ENCODE peak calls at places on chromosomes 6 and 20, in eight cellular contexts. F is MM.1S, I is HCT116, R is PC-3, Y is neural progenitor cell, D is GM23338, S is SK-N-SH, U is OCI-LY7. Z is an unnamed sample. For H3K36me3, the result is how much of the 10 kb centered on the place peaks cover.

GRCh38 chr20:62752181-62752670 is 43.6 kb downstream of the NTSR1 start:
- DNase-seq in F (no peak), I (no peak), R (no peak), Y (peak), D (peak), S (no peak), U (no peak), Z (no peak)

GRCh38 chr6:25413506-25413905 is 134.3 kb downstream of the CARMIL1 start:
- DNase-seq in F (no peak), I (no peak), R (no peak), Y (no peak), D (peak), S (no peak), U (peak), Z (no peak)

GRCh38 chr20:50710492-50711063 is 19.2 kb upstream of the RIPOR3 start:
- DNase-seq in F (no peak), I (no peak), R (peak), Y (no peak), D (no peak), S (no peak), U (no peak), Z (no peak)

GRCh38 chr20:35087355-35087754 is 5.3 kb downstream of the TRPC4AP start:
- DNase-seq in F (no peak), I (no peak), R (no peak), Y (no peak), D (no peak), S (no peak), U (no peak), Z (no peak)

GRCh38 chr6:1611572-1612385 is 2.1 kb downstream of the FOXC1 start:
- DNase-seq in F (no peak), I (no peak), R (peak), Y (peak), D (peak), S (no peak), U (no peak), Z (no peak)

GRCh38 chr6:132445201-132445951 is 44.1 kb upstream of the MOXD1 start:
- DNase-seq in F (no peak), I (no peak), R (peak), Y (no peak), D (peak), S (no peak), U (no peak), Z (no peak)

GRCh38 chr6:167341665-167342655 is 17.1 kb downstream of the TTLL2 start:
- DNase-seq in F (no peak), I (no peak), R (no peak), Y (no peak), D (no peak), S (no peak), U (no peak), Z (peak)

GRCh38 chr6:146915671-146916127 is 288.5 kb upstream of the STXBP5 start:
- DNase-seq in F (no peak), I (no peak), R (peak), Y (no peak), D (no peak), S (no peak), U (no peak), Z (no peak)

GRCh38 chr20:6583134-6583738 is 184.2 kb upstream of the BMP2 start:
- DNase-seq in F (peak), I (no peak), R (peak), Y (peak), D (peak), S (peak), U (peak), Z (peak)

GRCh38 chr20:19813839-19814238 is 55.8 kb downstream of the RIN2 start:
- DNase-seq in F (no peak), I (no peak), R (no peak), Y (no peak), D (no peak), S (no peak), U (no peak), Z (no peak)

GRCh38 chr20:2690718-2691117 is 1.9 kb upstream of the EBF4 start:
- DNase-seq in F (no peak), I (no peak), R (no peak), Y (no peak), D (no peak), S (no peak), U (no peak), Z (no peak)

GRCh38 chr6:82197784-82198183 is 49.8 kb downstream of the IBTK start:
- DNase-seq in F (no peak), I (no peak), R (no peak), Y (no peak), D (no peak), S (no peak), U (no peak), Z (no peak)

DNA sequence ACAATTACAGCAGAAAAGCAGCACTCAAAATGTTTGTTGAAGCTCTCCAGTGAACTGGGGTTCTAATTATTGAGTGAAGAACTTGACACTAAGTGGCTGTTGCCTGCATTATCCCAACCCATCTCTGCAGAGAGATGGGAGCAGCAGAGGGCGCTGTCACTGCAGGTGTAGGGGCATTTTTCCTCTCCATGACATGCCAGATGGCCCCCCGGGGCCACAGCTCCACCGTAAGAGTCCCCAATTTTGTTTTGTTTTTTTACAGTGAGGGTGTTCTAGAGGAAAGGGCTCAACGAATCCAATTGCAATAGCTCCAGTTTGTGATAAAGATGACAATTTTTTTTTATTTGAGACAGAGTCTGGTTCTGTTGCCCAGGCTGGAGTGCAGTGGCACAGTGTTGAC is 1.9 kb upstream of the FUCA2 start:
- DNase-seq in F (no peak), I (no peak), R (peak), Y (peak), D (peak), S (peak), U (no peak), Z (peak)
- TF ChIP-seq EZH2phosphoT487 in F (no peak), I (no peak), R (no peak), Y (no peak), D (no peak), S (no peak), U (no peak), Z (no peak)

GRCh38 chr20:38373231-38373867 is 27.1 kb downstream of the LBP start:
- DNase-seq in F (no peak), I (no peak), R (no peak), Y (no peak), D (no peak), S (no peak), U (no peak), Z (peak)

GRCh38 chr20:38373898-38374297 is 27.6 kb downstream of the LBP start:
- DNase-seq in F (no peak), I (no peak), R (no peak), Y (no peak), D (no peak), S (no peak), U (no peak), Z (no peak)

GRCh38 chr20:38372830-38373229 is 26.5 kb downstream of the LBP start:
- DNase-seq in F (no peak), I (no peak), R (no peak), Y (no peak), D (no peak), S (no peak), U (no peak), Z (no peak)

GRCh38 chr20:38369387-38369786 is 23.1 kb downstream of the LBP start:
- DNase-seq in F (no peak), I (peak), R (peak), Y (peak), D (peak), S (peak), U (peak), Z (no peak)
- H3K27ac ChIP-seq in F (no peak), I (no peak), R (no peak), Y (no peak), D (no peak), S (no peak), U (no peak), Z (no peak)

GRCh38 chr6:56474531-56474930 is 168.2 kb downstream of the DST start:
- DNase-seq in F (no peak), I (no peak), R (peak), Y (no peak), D (no peak), S (no peak), U (no peak), Z (no peak)

GRCh38 chr6:56475736-56476457 is 166.8 kb downstream of the DST start:
- DNase-seq in F (no peak), I (no peak), R (peak), Y (no peak), D (no peak), S (peak), U (no peak), Z (peak)

GRCh38 chr6:56478202-56478601 is 164.5 kb downstream of the DST start:
- DNase-seq in F (no peak), I (no peak), R (no peak), Y (no peak), D (no peak), S (no peak), U (no peak), Z (no peak)

GRCh38 chr6:56479381-56479780 is 163.3 kb downstream of the DST start:
- DNase-seq in F (no peak), I (no peak), R (no peak), Y (no peak), D (no peak), S (no peak), U (no peak), Z (no peak)

GRCh38 chr6:56477241-56477640 is 165.4 kb downstream of the DST start:
- DNase-seq in F (no peak), I (no peak), R (no peak), Y (no peak), D (no peak), S (no peak), U (no peak), Z (no peak)
- H3K36me3 ChIP-seq in F (under half), I (under half), R (under half), Y (under half), D (under half), S (half or more), U (under half), Z (under half)

GRCh38 chr20:57210911-57211280 is 55.5 kb downstream of the BMP7 start:
- DNase-seq in F (no peak), I (no peak), R (no peak), Y (no peak), D (no peak), S (no peak), U (no peak), Z (no peak)

GRCh38 chr20:57208198-57208597 is 58.2 kb downstream of the BMP7 start:
- DNase-seq in F (no peak), I (no peak), R (no peak), Y (no peak), D (no peak), S (no peak), U (no peak), Z (no peak)

GRCh38 chr20:57210054-57210910 is 56.2 kb downstream of the BMP7 start:
- DNase-seq in F (no peak), I (no peak), R (no peak), Y (no peak), D (no peak), S (no peak), U (no peak), Z (peak)

GRCh38 chr20:57211406-57211805 is 55.0 kb downstream of the BMP7 start:
- DNase-seq in F (no peak), I (no peak), R (no peak), Y (no peak), D (no peak), S (no peak), U (no peak), Z (no peak)

DNA sequence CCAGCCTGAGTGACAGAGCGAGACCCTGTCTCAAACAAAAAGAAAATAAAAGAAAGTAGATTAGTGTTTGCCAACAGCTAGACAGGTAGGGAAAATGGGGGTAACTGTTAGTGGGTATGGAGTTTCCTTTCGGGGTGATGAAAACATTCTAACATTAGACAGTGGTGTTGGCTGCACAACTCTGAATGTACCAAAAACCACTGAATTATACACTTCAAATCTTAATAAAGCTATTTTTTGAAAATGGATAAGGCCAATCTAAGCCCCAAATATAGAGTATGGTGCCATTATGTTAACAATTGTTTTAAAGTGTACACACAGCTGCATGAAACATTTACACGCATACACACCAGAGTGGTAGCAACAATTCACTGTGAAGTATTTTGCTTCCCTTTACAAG is 57.0 kb downstream of the BMP7 start:
- DNase-seq in F (no peak), I (no peak), R (no peak), Y (no peak), D (no peak), S (no peak), U (no peak), Z (no peak)
- TF ChIP-seq EZH2phosphoT487 in F (no peak), I (no peak), R (no peak), Y (no peak), D (no peak), S (no peak), U (no peak), Z (no peak)

GRCh38 chr6:138290563-138290962 is 72.3 kb upstream of the PBOV1 start:
- DNase-seq in F (no peak), I (no peak), R (no peak), Y (no peak), D (no peak), S (no peak), U (no peak), Z (no peak)

GRCh38 chr6:138285800-138286199 is 67.5 kb upstream of the PBOV1 start:
- DNase-seq in F (no peak), I (no peak), R (no peak), Y (peak), D (peak), S (no peak), U (no peak), Z (no peak)

GRCh38 chr6:138289739-138290138 is 71.4 kb upstream of the PBOV1 start:
- DNase-seq in F (peak), I (no peak), R (peak), Y (peak), D (peak), S (peak), U (peak), Z (peak)

GRCh38 chr6:138286698-138287097 is 68.4 kb upstream of the PBOV1 start:
- DNase-seq in F (no peak), I (no peak), R (no peak), Y (no peak), D (no peak), S (no peak), U (no peak), Z (no peak)

DNA sequence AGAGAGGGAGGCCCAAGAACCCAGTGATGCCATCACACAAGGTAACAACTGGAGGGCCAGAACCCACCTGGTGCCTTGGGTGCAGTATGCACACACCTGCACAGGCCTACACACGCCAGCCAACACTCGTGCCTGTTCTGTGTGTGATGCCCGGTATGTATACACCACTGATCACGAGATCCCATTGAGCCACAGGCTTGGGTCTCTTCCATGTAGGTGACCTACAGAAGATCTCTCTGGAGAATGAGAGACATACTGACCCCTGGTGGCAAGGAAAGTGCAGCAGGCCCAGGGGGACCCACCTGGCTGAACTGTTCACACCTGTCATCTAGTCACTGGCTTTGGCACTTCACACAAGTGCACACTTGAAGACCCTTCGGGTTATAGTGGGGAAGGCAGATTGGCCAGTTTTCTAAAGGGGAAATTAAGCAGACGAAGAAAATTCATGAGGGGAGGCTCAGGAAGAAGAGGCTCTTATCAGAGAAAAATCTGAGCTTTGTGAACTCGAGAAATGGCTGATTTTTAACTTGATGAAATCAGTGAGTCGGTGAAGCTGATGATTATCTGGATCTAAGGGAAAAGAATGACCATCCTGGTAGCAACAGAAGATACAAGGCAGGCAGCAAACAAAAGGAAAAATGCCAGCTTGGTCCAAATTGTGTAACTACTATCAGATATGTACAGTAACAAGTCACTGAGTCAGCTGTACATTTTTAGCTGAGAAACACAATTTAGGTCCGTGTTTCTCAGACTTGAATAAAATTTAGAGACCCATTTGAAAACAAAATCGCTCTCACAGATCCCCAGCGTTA is 69.1 kb upstream of the PBOV1 start:
- DNase-seq in F (peak), I (peak), R (peak), Y (peak), D (peak), S (peak), U (peak), Z (peak)
- H3K27ac ChIP-seq in F (no peak), I (no peak), R (no peak), Y (no peak), D (no peak), S (no peak), U (no peak), Z (no peak)

GRCh38 chr6:38676974-38677544 is 25.9 kb downstream of the GLO1 start:
- DNase-seq in F (no peak), I (no peak), R (no peak), Y (no peak), D (no peak), S (no peak), U (no peak), Z (no peak)

GRCh38 chr6:38679668-38680067 is 23.3 kb downstream of the GLO1 start:
- DNase-seq in F (no peak), I (no peak), R (no peak), Y (no peak), D (no peak), S (no peak), U (no peak), Z (no peak)

GRCh38 chr6:38681850-38682249 is 21.1 kb downstream of the GLO1 start:
- DNase-seq in F (no peak), I (no peak), R (no peak), Y (no peak), D (no peak), S (no peak), U (no peak), Z (no peak)

GRCh38 chr6:38676236-38676973 is 26.5 kb downstream of the GLO1 start:
- DNase-seq in F (peak), I (no peak), R (no peak), Y (no peak), D (no peak), S (no peak), U (no peak), Z (no peak)

GRCh38 chr6:38678178-38678760 is 24.7 kb downstream of the GLO1 start:
- DNase-seq in F (peak), I (no peak), R (no peak), Y (no peak), D (no peak), S (no peak), U (no peak), Z (no peak)
- H3K36me3 ChIP-seq in F (under half), I (under half), R (half or more), Y (under half), D (under half), S (half or more), U (half or more), Z (under half)

DNA sequence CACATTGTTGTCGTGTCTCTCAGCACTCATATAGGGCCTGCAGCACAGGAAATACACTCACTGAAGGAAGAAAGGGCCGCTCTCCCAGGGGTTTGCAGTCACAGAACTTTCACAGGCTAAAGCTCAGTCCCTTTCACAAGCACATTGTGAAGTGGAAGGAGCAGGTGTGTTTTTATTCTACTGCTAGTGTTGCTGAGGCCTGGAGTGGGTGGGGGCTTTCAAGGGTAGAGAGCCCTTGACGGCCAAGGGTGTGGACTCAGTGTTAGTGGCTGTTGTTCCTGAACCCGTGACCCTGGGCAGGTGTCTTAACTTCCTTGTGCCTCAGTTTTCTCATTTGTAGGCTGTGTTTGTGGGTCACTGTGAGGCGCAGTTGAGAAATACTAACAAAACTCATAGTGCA is 66.2 kb upstream of the SLC22A1 start:
- DNase-seq in F (no peak), I (no peak), R (no peak), Y (no peak), D (no peak), S (no peak), U (no peak), Z (no peak)
- TF ChIP-seq EZH2phosphoT487 in F (no peak), I (no peak), R (no peak), Y (no peak), D (no peak), S (no peak), U (no peak), Z (no peak)

DNA sequence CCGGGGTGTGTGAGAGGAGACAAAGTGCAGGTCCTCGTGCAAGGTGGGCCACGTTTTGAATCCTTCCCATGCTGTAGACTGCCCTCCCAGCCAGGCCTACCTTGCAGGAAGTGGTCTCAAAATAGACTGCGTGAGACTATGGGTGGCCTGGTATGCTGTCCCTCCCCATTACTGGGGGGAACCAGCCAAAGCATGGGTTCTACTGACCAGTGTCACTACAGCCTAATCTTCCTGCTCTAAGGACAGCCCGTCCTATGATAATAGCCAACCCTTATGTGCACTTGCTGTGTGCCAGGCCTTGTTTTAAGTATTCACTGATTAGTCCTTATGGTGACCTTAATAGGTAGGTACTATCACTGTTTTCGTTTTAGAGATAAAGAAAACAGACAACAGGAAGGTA is 38.0 kb downstream of the FOXP4 start:
- DNase-seq in F (no peak), I (no peak), R (no peak), Y (no peak), D (no peak), S (no peak), U (no peak), Z (no peak)
- H3K27ac ChIP-seq in F (no peak), I (no peak), R (no peak), Y (no peak), D (peak), S (no peak), U (no peak), Z (peak)

Z was measured in hepatocyte.